ENCODE peak calls at places on chromosomes 13 and 19, in nine cellular contexts. B is IMR-90; Y is fibroblast of lung; O is dorsolateral prefrontal cortex; V is uterus; K is tibial nerve; U is epithelial cell of prostate; Z is tibial artery; D is CD8-positive, alpha-beta T cell. I is an unnamed sample.

GRCh38 chr19:38550376-38550775 is 67.4 kb downstream of the MAP4K1 start:
- DNase-seq in U (no peak), B (no peak), O (no peak), K (no peak), D (no peak), Z (no peak), V (no peak), Y (no peak), I (no peak)

GRCh38 chr13:67549331-67549730 is 319.2 kb upstream of the PCDH9 start:
- DNase-seq in B (peak), V (no peak), U (no peak), K (no peak), D (no peak), Z (no peak), Y (peak), O (no peak), I (no peak)

GRCh38 chr13:32443111-32443510 is 15.2 kb upstream of the N4BP2L1 start:
- DNase-seq in B (peak), K (peak), Y (no peak), V (no peak), U (no peak), D (peak), O (no peak), Z (no peak), I (no peak)

GRCh38 chr13:35164324-35164932 is 222.4 kb downstream of the NBEA start:
- DNase-seq in Z (no peak), U (no peak), K (no peak), D (no peak), O (no peak), V (no peak), B (peak), Y (peak), I (no peak)

GRCh38 chr13:98033277-98034247 is 80.1 kb downstream of the IPO5 start:
- DNase-seq in D (no peak), K (peak), O (peak), V (peak), Y (peak), Z (no peak), B (peak), U (no peak), I (no peak)

GRCh38 chr13:112105884-112106283 is 38.9 kb downstream of the SOX1 start:
- DNase-seq in Y (no peak), K (no peak), U (no peak), Z (no peak), B (no peak), V (no peak), D (no peak), O (no peak), I (no peak)

GRCh38 chr19:49442354-49442753 is 1.0 kb upstream of the SLC17A7 start:
- DNase-seq in U (no peak), O (peak), Y (no peak), K (peak), B (no peak), Z (peak), V (peak), D (no peak), I (no peak)

GRCh38 chr13:95540848-95541247 is 11.7 kb upstream of the CLDN10 start:
- DNase-seq in Y (no peak), Z (no peak), V (no peak), O (no peak), D (no peak), B (no peak), U (no peak), K (no peak), I (peak)

GRCh38 chr13:37645181-37645580 is 46.6 kb upstream of the POSTN start:
- DNase-seq in B (no peak), V (no peak), U (no peak), Y (no peak), K (no peak), Z (no peak), D (no peak), O (no peak), I (no peak)

GRCh38 chr13:104105418-104106355 is 1039.5 kb upstream of the SLC10A2 start:
- DNase-seq in O (no peak), B (no peak), U (no peak), V (no peak), Y (peak), D (no peak), Z (no peak), K (no peak), I (no peak)

GRCh38 chr19:18532208-18532890 is 10.5 kb upstream of the ELL start:
- DNase-seq in Y (no peak), U (no peak), Z (no peak), D (no peak), O (no peak), V (no peak), K (no peak), B (no peak), I (no peak)

GRCh38 chr13:48078251-48078656 is 16.6 kb downstream of the MED4 start:
- DNase-seq in B (no peak), Z (no peak), Y (peak), U (no peak), V (no peak), K (no peak), O (no peak), D (no peak), I (no peak)

GRCh38 chr19:28855216-28855615 is 357.7 kb downstream of the UQCRFS1 start:
- DNase-seq in O (no peak), D (no peak), U (no peak), Y (no peak), B (no peak), V (no peak), Z (no peak), K (no peak), I (no peak)

GRCh38 chr13:73406454-73406853 is 347.6 kb downstream of the KLF5 start:
- DNase-seq in D (no peak), Z (no peak), K (no peak), V (no peak), U (no peak), Y (no peak), B (no peak), O (no peak), I (no peak)

GRCh38 chr13:33543631-33544030 is 258.1 kb upstream of the STARD13 start:
- DNase-seq in Y (no peak), O (no peak), V (no peak), D (no peak), Z (no peak), K (no peak), B (no peak), U (no peak), I (no peak)

GRCh38 chr13:77002590-77003190 is 10.8 kb downstream of the CLN5 start:
- DNase-seq in Y (peak), V (no peak), B (peak), U (no peak), D (no peak), Z (no peak), O (no peak), K (no peak), I (no peak)

GRCh38 chr19:7833225-7834156 is 3.5 kb downstream of the EVI5L start:
- DNase-seq in B (peak), Y (peak), D (no peak), Z (no peak), U (peak), O (peak), V (no peak), K (peak), I (peak)

GRCh38 chr19:2554856-2555255 is 78.9 kb downstream of the GADD45B start:
- DNase-seq in U (no peak), B (peak), V (peak), O (no peak), Z (peak), Y (peak), D (no peak), K (no peak), I (no peak)

GRCh38 chr19:33391631-33392249 is 18.2 kb downstream of the CEBPG start:
- DNase-seq in U (no peak), V (no peak), K (no peak), Z (no peak), D (no peak), Y (no peak), O (no peak), B (no peak), I (no peak)

GRCh38 chr19:32407004-32407992 is 1.7 kb downstream of the DPY19L3 start:
- DNase-seq in O (peak), D (no peak), Z (no peak), V (peak), K (no peak), Y (peak), B (peak), U (no peak), I (peak)

GRCh38 chr19:8180018-8180417 is 29.2 kb upstream of the CERS4 start:
- DNase-seq in V (no peak), D (no peak), O (no peak), K (no peak), Y (no peak), Z (no peak), B (no peak), U (no peak), I (no peak)

DNA sequence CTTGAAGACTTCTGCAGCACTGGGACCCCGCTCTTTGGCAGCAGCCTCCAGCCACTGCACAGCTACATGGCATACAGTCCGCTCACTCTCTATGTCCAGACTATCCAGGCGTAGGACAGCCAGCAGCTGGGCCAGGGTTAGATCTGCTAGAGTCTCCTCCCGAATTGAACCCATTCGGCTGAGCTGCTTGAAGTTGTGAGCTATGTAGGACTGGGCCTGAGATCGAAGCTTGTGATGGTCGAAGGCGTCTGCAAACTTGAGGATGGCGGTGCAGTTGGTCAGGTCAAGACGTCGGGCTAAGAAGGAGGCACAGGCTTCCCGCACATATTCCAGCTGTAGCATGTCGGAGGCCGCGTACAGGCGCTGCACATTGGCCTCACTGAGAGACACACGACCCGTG is 900 bp downstream of the KBTBD7 start:
- DNase-seq in U (no peak), Z (no peak), D (no peak), O (no peak), K (no peak), Y (no peak), V (no peak), B (no peak), I (no peak)
- H3K27ac ChIP-seq in U (peak), Z (peak), D (no peak), O (no peak), K (no peak), Y (no peak), V (peak), B (peak), I (no peak)

GRCh38 chr19:35249848-35250711 is 1.3 kb downstream of the LSR start:
- DNase-seq in V (no peak), D (no peak), O (no peak), Y (no peak), K (no peak), U (no peak), Z (peak), B (no peak), I (no peak)

GRCh38 chr19:35247526-35248309 is 1.1 kb upstream of the LSR start:
- DNase-seq in Z (peak), B (no peak), Y (no peak), D (peak), U (peak), O (no peak), V (no peak), K (no peak), I (no peak)

GRCh38 chr19:35248310-35249145 is at the start of gene LSR:
- DNase-seq in V (no peak), U (peak), O (no peak), Y (no peak), K (no peak), B (no peak), Z (peak), D (peak), I (no peak)

GRCh38 chr19:35249146-35249847 is 495 bp downstream of the LSR start:
- DNase-seq in B (no peak), Y (no peak), Z (peak), V (no peak), U (no peak), O (no peak), D (peak), K (no peak), I (no peak)

GRCh38 chr19:35246466-35247096 is 2.2 kb upstream of the LSR start:
- DNase-seq in O (no peak), K (no peak), D (no peak), V (no peak), Y (no peak), U (no peak), B (no peak), Z (no peak), I (no peak)
- H3K27ac ChIP-seq in O (no peak), K (no peak), D (no peak), V (no peak), Y (no peak), U (peak), B (no peak), Z (no peak), I (no peak)

DNA sequence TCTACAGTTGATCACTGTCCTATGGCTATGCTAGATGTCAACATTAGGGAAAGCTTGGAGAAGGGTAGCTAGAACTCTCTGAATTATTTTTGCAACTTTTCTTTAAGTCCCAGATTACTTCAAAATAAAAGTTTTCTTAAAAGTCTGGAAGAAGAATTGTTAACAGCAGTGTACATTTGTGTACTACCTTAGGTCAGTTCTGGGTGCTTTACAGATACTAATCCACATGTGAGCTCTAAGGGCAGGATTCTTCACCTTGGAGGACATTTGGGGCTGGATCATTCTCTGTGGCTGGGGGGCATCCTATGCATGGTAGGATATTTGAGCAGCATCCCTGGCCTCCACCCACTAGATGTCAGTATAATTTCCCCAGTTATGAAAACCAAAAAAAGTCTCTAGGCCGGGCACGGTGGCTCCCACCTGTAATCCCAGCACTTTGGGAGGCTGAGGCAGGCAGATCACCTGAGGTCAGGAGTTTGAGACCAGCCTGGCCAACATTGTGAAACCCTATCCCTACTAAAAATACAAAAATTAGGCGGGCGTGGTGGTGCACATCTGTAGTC is 2.8 kb downstream of the BRME1 start:
- DNase-seq in Z (no peak), B (no peak), V (no peak), D (peak), Y (no peak), K (no peak), O (no peak), U (no peak), I (no peak)
- H3K27ac ChIP-seq in Z (no peak), B (no peak), V (no peak), D (no peak), Y (no peak), K (no peak), O (no peak), U (no peak), I (no peak)

GRCh38 chr19:9789066-9789465 is 20.5 kb upstream of the ZNF846 start:
- DNase-seq in U (no peak), K (no peak), Z (no peak), O (no peak), D (no peak), V (no peak), Y (no peak), B (no peak), I (no peak)
- H3K27ac ChIP-seq in U (no peak), K (no peak), Z (no peak), O (no peak), D (no peak), V (peak), Y (no peak), B (peak), I (no peak)

GRCh38 chr19:31049431-31049830 is 299.8 kb downstream of the TSHZ3 start:
- DNase-seq in O (no peak), B (no peak), V (no peak), Y (no peak), K (no peak), D (no peak), U (no peak), Z (no peak), I (no peak)
- H3K27ac ChIP-seq in O (no peak), B (no peak), V (no peak), Y (no peak), K (no peak), D (no peak), U (no peak), Z (no peak), I (no peak)

DNA sequence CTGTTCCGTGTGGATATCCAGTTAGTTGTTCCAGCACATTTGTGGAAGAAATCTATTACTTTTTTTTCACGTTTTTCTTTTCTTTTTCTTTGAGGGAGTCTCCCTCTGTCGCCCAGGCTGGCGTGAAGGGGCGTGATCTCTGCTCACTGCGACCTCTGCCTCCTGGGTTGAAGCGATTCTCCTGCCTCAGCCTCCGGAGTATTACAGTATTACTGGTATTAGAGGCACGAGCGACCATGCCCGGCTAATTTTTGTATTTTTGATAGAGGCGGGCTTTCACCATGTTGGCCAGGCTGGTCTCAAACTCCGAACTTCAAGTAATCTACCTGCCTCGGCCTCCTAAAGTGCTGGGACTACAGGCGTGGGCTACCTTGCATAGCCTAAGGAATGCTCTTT is 43.6 kb downstream of the ZNF611 start:
- DNase-seq in K (no peak), O (no peak), Y (no peak), U (no peak), D (no peak), V (no peak), Z (no peak), B (no peak), I (no peak)
- H3K27ac ChIP-seq in K (peak), O (peak), Y (peak), U (peak), D (no peak), V (peak), Z (peak), B (peak), I (peak)

GRCh38 chr13:41496420-41497234 is 39.3 kb downstream of the RGCC start:
- DNase-seq in Z (no peak), Y (peak), U (no peak), V (no peak), B (peak), D (no peak), K (no peak), O (no peak), I (no peak)
- H3K27ac ChIP-seq in Z (no peak), Y (no peak), U (no peak), V (no peak), B (peak), D (no peak), K (no peak), O (no peak), I (no peak)